ENCODE peak calls at places on chromosomes 16 and 17, in eight cellular contexts. One of them, this sample, is unnamed.
A peak's percentile ranks its signal among the peaks of the same experiment; 100 is the strongest.

GRCh38 chr16:87607223-87607622 is 4.9 kb downstream of the JPH3 start:
- DNase-seq in mammary epithelial cell: no peak
- DNase-seq in ovary: no peak
- DNase-seq in cardiac muscle cell: no peak
- DNase-seq in heart left ventricle: peak; percentile 20
- DNase-seq in psoas muscle: no peak
- DNase-seq in Peyer's patch: no peak
- DNase-seq in stomach: no peak
- DNase-seq in this sample: no peak

GRCh38 chr17:38425744-38426143 is 2.5 kb upstream of the ARHGAP23 start:
- DNase-seq in mammary epithelial cell: no peak
- DNase-seq in ovary: no peak
- DNase-seq in cardiac muscle cell: no peak
- DNase-seq in heart left ventricle: no peak
- DNase-seq in psoas muscle: no peak
- DNase-seq in Peyer's patch: no peak
- DNase-seq in stomach: no peak
- DNase-seq in this sample: no peak

GRCh38 chr16:70576431-70577255 is 53.0 kb downstream of the SF3B3 start:
- DNase-seq in mammary epithelial cell: peak; percentile 86
- DNase-seq in ovary: no peak
- DNase-seq in cardiac muscle cell: no peak
- DNase-seq in heart left ventricle: no peak
- DNase-seq in psoas muscle: no peak
- DNase-seq in Peyer's patch: peak; percentile 56
- DNase-seq in stomach: no peak
- DNase-seq in this sample: peak; percentile 66

GRCh38 chr17:27602721-27603445 is 28.1 kb upstream of the LGALS9 start:
- DNase-seq in mammary epithelial cell: peak; percentile 40
- DNase-seq in ovary: peak; percentile 79
- DNase-seq in cardiac muscle cell: peak; percentile 87
- DNase-seq in heart left ventricle: peak; percentile 83
- DNase-seq in psoas muscle: peak; percentile 84
- DNase-seq in Peyer's patch: peak; percentile 90
- DNase-seq in stomach: peak; percentile 86
- DNase-seq in this sample: peak; percentile 20

GRCh38 chr16:79658301-79659001 is 57.9 kb upstream of the MAF start:
- DNase-seq in mammary epithelial cell: peak; percentile 97
- DNase-seq in ovary: no peak
- DNase-seq in cardiac muscle cell: no peak
- DNase-seq in heart left ventricle: no peak
- DNase-seq in psoas muscle: no peak
- DNase-seq in Peyer's patch: no peak
- DNase-seq in stomach: peak; percentile 53
- DNase-seq in this sample: peak; percentile 93

GRCh38 chr16:49011807-49012345 is 269.8 kb downstream of the CBLN1 start:
- DNase-seq in mammary epithelial cell: no peak
- DNase-seq in ovary: no peak
- DNase-seq in cardiac muscle cell: no peak
- DNase-seq in heart left ventricle: no peak
- DNase-seq in psoas muscle: no peak
- DNase-seq in Peyer's patch: no peak
- DNase-seq in stomach: no peak
- DNase-seq in this sample: no peak

GRCh38 chr17:28727727-28728363 is 743 bp upstream of the NEK8 start:
- DNase-seq in mammary epithelial cell: peak; percentile 98
- DNase-seq in ovary: peak; percentile 57
- DNase-seq in cardiac muscle cell: peak; percentile 69
- DNase-seq in heart left ventricle: peak; percentile 66
- DNase-seq in psoas muscle: peak; percentile 73
- DNase-seq in Peyer's patch: peak; percentile 93
- DNase-seq in stomach: peak; percentile 72
- DNase-seq in this sample: peak; percentile 94

GRCh38 chr16:12252616-12253015 is 276.1 kb downstream of the SNX29 start:
- DNase-seq in mammary epithelial cell: no peak
- DNase-seq in ovary: no peak
- DNase-seq in cardiac muscle cell: no peak
- DNase-seq in heart left ventricle: no peak
- DNase-seq in psoas muscle: no peak
- DNase-seq in Peyer's patch: no peak
- DNase-seq in stomach: no peak
- DNase-seq in this sample: no peak

GRCh38 chr17:60601443-60602384 is 1.7 kb downstream of the PPM1D start:
- DNase-seq in mammary epithelial cell: peak; percentile 72
- DNase-seq in ovary: peak; percentile 57
- DNase-seq in cardiac muscle cell: peak; percentile 76
- DNase-seq in heart left ventricle: no peak
- DNase-seq in psoas muscle: no peak
- DNase-seq in Peyer's patch: peak; percentile 66
- DNase-seq in stomach: peak; percentile 53
- DNase-seq in this sample: peak; percentile 34

GRCh38 chr16:31204871-31205666 is 2.5 kb upstream of the PYCARD start:
- DNase-seq in mammary epithelial cell: no peak
- DNase-seq in ovary: no peak
- DNase-seq in cardiac muscle cell: no peak
- DNase-seq in heart left ventricle: no peak
- DNase-seq in psoas muscle: no peak
- DNase-seq in Peyer's patch: no peak
- DNase-seq in stomach: no peak
- DNase-seq in this sample: no peak

GRCh38 chr16:69691980-69692911 is 34.1 kb downstream of the NQO1 start:
- DNase-seq in mammary epithelial cell: peak; percentile 81
- DNase-seq in ovary: no peak
- DNase-seq in cardiac muscle cell: no peak
- DNase-seq in heart left ventricle: no peak
- DNase-seq in psoas muscle: no peak
- DNase-seq in Peyer's patch: no peak
- DNase-seq in stomach: no peak
- DNase-seq in this sample: peak; percentile 65

GRCh38 chr16:64236351-64236750 is 885.5 kb downstream of the CDH11 start:
- DNase-seq in mammary epithelial cell: no peak
- DNase-seq in ovary: no peak
- DNase-seq in cardiac muscle cell: no peak
- DNase-seq in heart left ventricle: no peak
- DNase-seq in psoas muscle: no peak
- DNase-seq in Peyer's patch: no peak
- DNase-seq in stomach: no peak
- DNase-seq in this sample: no peak

GRCh38 chr16:55506083-55506482 is 2.8 kb upstream of the LPCAT2 start:
- DNase-seq in mammary epithelial cell: no peak
- DNase-seq in ovary: no peak
- DNase-seq in cardiac muscle cell: no peak
- DNase-seq in heart left ventricle: no peak
- DNase-seq in psoas muscle: no peak
- DNase-seq in Peyer's patch: no peak
- DNase-seq in stomach: no peak
- DNase-seq in this sample: no peak

GRCh38 chr17:7857724-7858486 is at the start of gene CYB5D1:
- DNase-seq in mammary epithelial cell: peak; percentile 92
- DNase-seq in ovary: peak; percentile 91
- DNase-seq in cardiac muscle cell: peak; percentile 92
- DNase-seq in heart left ventricle: peak; percentile 89
- DNase-seq in psoas muscle: peak; percentile 93
- DNase-seq in Peyer's patch: peak; percentile 97
- DNase-seq in stomach: peak; percentile 92
- DNase-seq in this sample: peak; percentile 91

GRCh38 chr17:37813753-37814152 is 68.9 kb upstream of the HNF1B start:
- DNase-seq in mammary epithelial cell: no peak
- DNase-seq in ovary: no peak
- DNase-seq in cardiac muscle cell: no peak
- DNase-seq in heart left ventricle: no peak
- DNase-seq in psoas muscle: no peak
- DNase-seq in Peyer's patch: no peak
- DNase-seq in stomach: no peak
- DNase-seq in this sample: peak; percentile 94

GRCh38 chr17:12545877-12546513 is 119.7 kb upstream of the MYOCD start:
- DNase-seq in mammary epithelial cell: no peak
- DNase-seq in ovary: peak; percentile 22
- DNase-seq in cardiac muscle cell: peak; percentile 68
- DNase-seq in heart left ventricle: no peak
- DNase-seq in psoas muscle: no peak
- DNase-seq in Peyer's patch: peak; percentile 52
- DNase-seq in stomach: no peak
- DNase-seq in this sample: no peak

GRCh38 chr17:40070895-40071719 is 8.3 kb downstream of the THRA start:
- DNase-seq in mammary epithelial cell: no peak
- DNase-seq in ovary: peak; percentile 77
- DNase-seq in cardiac muscle cell: no peak
- DNase-seq in heart left ventricle: peak; percentile 82
- DNase-seq in psoas muscle: peak; percentile 90
- DNase-seq in Peyer's patch: peak; percentile 86
- DNase-seq in stomach: peak; percentile 98
- DNase-seq in this sample: no peak

GRCh38 chr17:63827002-63827800 is at the start of the genes FTSJ3 and PSMC5:
- DNase-seq in mammary epithelial cell: peak; percentile 95
- DNase-seq in ovary: peak; percentile 92
- DNase-seq in cardiac muscle cell: peak; percentile 96
- DNase-seq in heart left ventricle: peak; percentile 96
- DNase-seq in psoas muscle: peak; percentile 99
- DNase-seq in Peyer's patch: peak; percentile 97
- DNase-seq in stomach: peak; percentile 94
- DNase-seq in this sample: peak; percentile 91

DNA sequence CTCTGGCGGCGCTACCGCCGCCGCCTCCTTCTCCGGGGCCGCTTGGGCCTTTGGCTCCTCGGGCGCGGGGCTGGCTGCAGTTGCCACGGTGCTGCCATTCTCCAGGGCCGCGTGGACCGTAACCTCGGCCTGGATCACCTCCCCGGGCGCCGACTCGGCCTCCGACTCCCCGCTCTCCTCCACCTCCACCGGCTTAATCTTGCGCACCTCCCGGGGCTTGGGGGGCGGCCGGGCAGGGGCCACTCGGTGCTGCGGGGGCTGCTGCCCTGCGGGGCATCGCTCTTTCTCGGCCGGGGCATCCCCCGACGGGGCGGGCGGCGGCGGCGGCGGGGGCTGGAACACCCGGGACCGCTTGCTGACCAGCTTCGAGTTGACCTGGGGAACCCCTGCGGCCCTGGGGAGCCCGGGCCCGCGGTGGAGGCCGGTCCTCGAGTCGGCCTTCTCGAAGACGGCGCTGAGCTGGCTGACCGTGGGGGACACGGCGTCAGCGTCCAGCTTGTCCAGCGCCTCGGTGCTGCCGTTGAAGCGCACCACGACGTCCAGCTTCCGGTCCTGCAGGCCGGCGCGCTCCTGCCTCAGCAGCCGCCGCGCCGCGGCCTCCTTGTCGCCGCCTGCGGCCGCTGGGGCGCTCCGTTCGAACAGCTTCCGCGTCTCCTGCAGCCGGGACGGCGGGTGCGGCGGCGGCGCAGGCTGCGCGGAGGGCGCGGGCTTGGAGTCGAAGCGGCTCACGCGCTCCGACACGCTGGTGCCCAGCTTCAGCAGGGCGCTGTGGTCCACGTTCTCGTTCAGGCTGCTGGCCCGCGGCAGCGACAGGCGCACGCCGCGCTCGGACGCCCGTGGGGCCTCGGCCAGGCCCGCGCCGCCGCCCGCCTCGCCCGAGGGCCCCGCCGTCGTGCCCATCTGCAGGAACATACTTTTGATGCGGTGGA is 788 bp downstream of the PPP1R9B start:
- DNase-seq in mammary epithelial cell: peak; percentile 69
- DNase-seq in ovary: peak; percentile 50
- DNase-seq in cardiac muscle cell: peak; percentile 78
- DNase-seq in heart left ventricle: peak; percentile 88
- DNase-seq in psoas muscle: peak; percentile 83
- DNase-seq in Peyer's patch: peak; percentile 85
- DNase-seq in stomach: peak; percentile 77
- DNase-seq in this sample: no peak
- TF ChIP-seq CTCF in mammary epithelial cell: no peak
- TF ChIP-seq CTCF in ovary: peak; percentile 15
- TF ChIP-seq CTCF in cardiac muscle cell: no peak
- TF ChIP-seq CTCF in heart left ventricle: no peak
- TF ChIP-seq CTCF in psoas muscle: peak; percentile 6
- TF ChIP-seq CTCF in Peyer's patch: peak; percentile 16
- TF ChIP-seq CTCF in stomach: peak; percentile 29
- TF ChIP-seq CTCF in this sample: peak; percentile 36

DNA sequence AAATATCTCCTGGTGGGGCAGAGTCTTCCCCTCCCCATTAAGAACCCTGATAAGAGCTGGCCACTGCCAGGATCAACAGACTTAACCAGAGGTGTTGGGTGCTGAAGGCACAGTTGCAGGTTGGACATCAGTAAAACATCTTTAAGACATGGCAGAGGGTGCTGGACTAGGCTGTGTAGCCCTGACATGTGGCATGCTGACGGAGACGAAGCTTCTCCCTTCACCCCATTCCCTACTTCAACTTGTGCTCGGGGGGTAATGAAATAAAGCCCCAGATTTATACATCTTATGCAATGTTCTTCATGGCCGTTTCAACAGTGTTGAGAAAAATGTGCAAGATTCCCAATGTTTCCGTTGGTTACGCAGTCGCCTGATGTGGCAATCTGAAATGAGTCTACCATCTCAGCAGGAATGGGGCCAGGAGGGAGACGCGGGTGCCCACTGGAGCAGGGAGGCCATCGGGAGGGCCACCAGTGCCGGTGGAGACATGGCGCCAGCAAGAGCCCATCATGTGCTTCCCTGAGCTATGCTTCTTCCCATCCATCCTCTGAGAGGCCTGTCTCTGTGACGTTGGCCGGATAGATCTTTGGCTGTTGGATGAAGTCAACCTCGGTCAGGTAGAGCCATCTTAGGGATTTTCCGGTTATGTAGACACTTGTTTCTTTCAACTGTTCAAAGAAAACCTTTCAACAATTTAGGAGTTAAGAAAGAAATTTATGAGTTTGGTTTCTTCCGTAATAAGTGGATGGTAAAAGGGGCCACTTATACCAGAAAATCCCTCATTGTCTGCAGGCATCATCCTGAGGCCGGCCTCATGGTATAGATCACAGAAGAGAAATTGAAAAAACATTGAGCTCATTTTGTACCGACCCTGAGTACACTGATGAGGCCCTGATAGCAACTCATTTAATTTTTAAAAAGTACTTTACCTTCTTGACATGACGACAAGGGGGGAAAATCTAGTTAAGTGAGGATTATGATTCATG is 6.4 kb downstream of the IRF8 start:
- DNase-seq in mammary epithelial cell: no peak
- DNase-seq in ovary: no peak
- DNase-seq in cardiac muscle cell: no peak
- DNase-seq in heart left ventricle: no peak
- DNase-seq in psoas muscle: no peak
- DNase-seq in Peyer's patch: no peak
- DNase-seq in stomach: no peak
- DNase-seq in this sample: no peak
- H3K4me1 ChIP-seq in mammary epithelial cell: no peaks in the 10 kb centered on the region
- H3K4me1 ChIP-seq in ovary: peaks cover 5% of the 10 kb centered on the region
- H3K4me1 ChIP-seq in cardiac muscle cell: peaks cover 21% of the 10 kb centered on the region
- H3K4me1 ChIP-seq in heart left ventricle: no peaks in the 10 kb centered on the region
- H3K4me1 ChIP-seq in psoas muscle: no peaks in the 10 kb centered on the region
- H3K4me1 ChIP-seq in Peyer's patch: peaks cover 16% of the 10 kb centered on the region
- H3K4me1 ChIP-seq in stomach: peaks cover 31% of the 10 kb centered on the region
- H3K4me1 ChIP-seq in this sample: no peaks in the 10 kb centered on the region

GRCh38 chr16:23757116-23757515 is 2.3 kb downstream of the CHP2 start:
- DNase-seq in mammary epithelial cell: no peak
- DNase-seq in ovary: no peak
- DNase-seq in cardiac muscle cell: no peak
- DNase-seq in heart left ventricle: no peak
- DNase-seq in psoas muscle: no peak
- DNase-seq in Peyer's patch: no peak
- DNase-seq in stomach: no peak
- DNase-seq in this sample: no peak
- TF ChIP-seq CTCF in mammary epithelial cell: no peak
- TF ChIP-seq CTCF in ovary: no peak
- TF ChIP-seq CTCF in cardiac muscle cell: no peak
- TF ChIP-seq CTCF in heart left ventricle: no peak
- TF ChIP-seq CTCF in psoas muscle: no peak
- TF ChIP-seq CTCF in Peyer's patch: no peak
- TF ChIP-seq CTCF in stomach: no peak
- TF ChIP-seq CTCF in this sample: no peak

GRCh38 chr16:24010440-24011089 is 174.8 kb downstream of the PRKCB start:
- DNase-seq in mammary epithelial cell: peak; percentile 66
- DNase-seq in ovary: peak; percentile 37
- DNase-seq in cardiac muscle cell: peak; percentile 91
- DNase-seq in heart left ventricle: peak; percentile 82
- DNase-seq in psoas muscle: peak; percentile 65
- DNase-seq in Peyer's patch: peak; percentile 95
- DNase-seq in stomach: peak; percentile 85
- DNase-seq in this sample: peak; percentile 57
- H3K4me1 ChIP-seq in mammary epithelial cell: no peaks in the 10 kb centered on the region
- H3K4me1 ChIP-seq in ovary: no peaks in the 10 kb centered on the region
- H3K4me1 ChIP-seq in cardiac muscle cell: no peaks in the 10 kb centered on the region
- H3K4me1 ChIP-seq in heart left ventricle: no peaks in the 10 kb centered on the region
- H3K4me1 ChIP-seq in psoas muscle: no peaks in the 10 kb centered on the region
- H3K4me1 ChIP-seq in Peyer's patch: peaks cover 17% of the 10 kb centered on the region
- H3K4me1 ChIP-seq in stomach: peaks cover 6% of the 10 kb centered on the region
- H3K4me1 ChIP-seq in this sample: no peaks in the 10 kb centered on the region

This sample was measured in foreskin keratinocyte.